ENCODE peak calls at places on chromosome 9, in nine cellular contexts. L, I, Z, A, O, J, H, C and N are unnamed samples.

GRCh38 chr9:84669293-84670105 is at the start of gene NTRK2:
- DNase-seq in J (peak; percentile 36), O (no peak), H (peak; percentile 18), A (peak; percentile 36), Z (peak; percentile 37), I (peak; percentile 82), C (no peak), L (peak; percentile 58), N (no peak)

GRCh38 chr9:16258708-16259107 is 611.8 kb downstream of the BNC2 start:
- DNase-seq in J (no peak), C (no peak), I (no peak), O (no peak), Z (no peak), L (no peak), A (no peak), H (no peak), N (no peak)

GRCh38 chr9:93953492-93954435 is 1.4 kb downstream of the BARX1 start:
- DNase-seq in O (no peak), A (no peak), H (no peak), I (no peak), Z (no peak), J (no peak), L (no peak), C (no peak), N (no peak)

GRCh38 chr9:81631213-81631745 is 58.1 kb downstream of the TLE1 start:
- DNase-seq in H (no peak), C (no peak), L (no peak), Z (no peak), O (no peak), A (no peak), J (no peak), I (no peak), N (no peak)

GRCh38 chr9:100064872-100065581 is 33.8 kb downstream of the ERP44 start:
- DNase-seq in Z (peak; percentile 69), I (no peak), L (no peak), H (no peak), J (no peak), O (no peak), C (no peak), A (no peak), N (peak; percentile 50)

GRCh38 chr9:2465921-2466460 is 155.6 kb upstream of the VLDLR start:
- DNase-seq in A (peak; percentile 76), Z (no peak), C (no peak), L (peak; percentile 61), J (no peak), O (peak; percentile 10), H (peak; percentile 56), I (no peak), N (peak; percentile 53)

GRCh38 chr9:37380570-37380969 is 41.9 kb upstream of the GRHPR start:
- DNase-seq in L (no peak), Z (no peak), I (no peak), J (no peak), O (no peak), A (no peak), C (no peak), H (no peak), N (no peak)

GRCh38 chr9:2857564-2858198 is 13.8 kb upstream of the PUM3 start:
- DNase-seq in O (peak; percentile 62), Z (peak; percentile 41), C (peak; percentile 28), L (peak; percentile 84), H (peak; percentile 78), I (peak; percentile 53), J (peak; percentile 23), A (peak; percentile 86), N (no peak)

GRCh38 chr9:86099695-86100364 is 472 bp upstream of the GOLM1 start:
- DNase-seq in Z (peak; percentile 47), H (peak; percentile 80), A (peak; percentile 76), C (no peak), I (no peak), L (peak; percentile 49), J (peak; percentile 32), O (peak; percentile 75), N (no peak)

GRCh38 chr9:96222132-96222531 is 79.8 kb downstream of the HSD17B3 start:
- DNase-seq in J (no peak), A (no peak), Z (no peak), O (no peak), L (no peak), I (no peak), C (no peak), H (no peak), N (no peak)

GRCh38 chr9:4299006-4299795 is 667 bp downstream of the GLIS3 start:
- DNase-seq in C (no peak), I (no peak), H (peak; percentile 51), A (peak; percentile 67), L (peak; percentile 54), J (peak; percentile 24), O (peak; percentile 30), Z (peak; percentile 55), N (no peak)

GRCh38 chr9:68793605-68794343 is 88.7 kb downstream of the PIP5K1B start:
- DNase-seq in O (no peak), A (no peak), I (no peak), H (no peak), C (no peak), L (no peak), J (no peak), Z (no peak), N (no peak)

GRCh38 chr9:98856982-98857381 is 49.5 kb downstream of the GALNT12 start:
- DNase-seq in L (no peak), I (no peak), O (no peak), J (no peak), A (no peak), Z (peak; percentile 81), C (no peak), H (no peak), N (no peak)

GRCh38 chr9:7336356-7337075 is 463.1 kb downstream of the DMAC1 start:
- DNase-seq in L (no peak), H (peak; percentile 30), J (no peak), C (no peak), Z (no peak), I (no peak), A (peak; percentile 51), O (no peak), N (no peak)

GRCh38 chr9:1267141-1267570 is 217.0 kb downstream of the DMRT2 start:
- DNase-seq in A (no peak), C (no peak), O (no peak), L (no peak), H (no peak), Z (no peak), I (no peak), J (no peak), N (no peak)

GRCh38 chr9:110808599-110808980 is 140.0 kb downstream of the MUSK start:
- DNase-seq in Z (no peak), I (no peak), H (no peak), A (no peak), O (no peak), J (no peak), L (no peak), C (no peak), N (no peak)

GRCh38 chr9:73753171-73753570 is 601.5 kb downstream of the ANXA1 start:
- DNase-seq in A (no peak), O (no peak), I (no peak), Z (peak; percentile 50), J (no peak), L (no peak), H (no peak), C (no peak), N (no peak)

GRCh38 chr9:19782005-19782404 is 6.8 kb downstream of the SLC24A2 start:
- DNase-seq in J (no peak), H (no peak), L (peak; percentile 77), C (no peak), I (no peak), A (peak; percentile 54), O (no peak), Z (no peak), N (no peak)

GRCh38 chr9:34430843-34431437 is 27.4 kb downstream of the FAM219A start:
- DNase-seq in O (peak; percentile 17), L (peak; percentile 88), C (no peak), A (peak; percentile 79), J (peak; percentile 83), Z (peak; percentile 67), H (peak; percentile 32), I (peak; percentile 8), N (peak; percentile 55)

GRCh38 chr9:129124507-129125069 is 13.4 kb downstream of the PTPA start:
- DNase-seq in Z (no peak), C (no peak), J (no peak), A (no peak), H (no peak), I (no peak), O (no peak), L (no peak), N (no peak)

GRCh38 chr9:34869390-34869789 is 88.7 kb upstream of the PHF24 start:
- DNase-seq in I (no peak), Z (no peak), A (no peak), J (no peak), L (peak; percentile 26), H (no peak), O (no peak), C (no peak), N (peak; percentile 12)

GRCh38 chr9:107158321-107158720 is 124.8 kb upstream of the RAD23B start:
- DNase-seq in I (no peak), L (peak; percentile 71), C (no peak), O (no peak), Z (no peak), H (no peak), J (no peak), A (peak; percentile 56), N (no peak)
- H3K27ac ChIP-seq in I (no peak overlapping the region), L (no peak overlapping the region), C (no peak overlapping the region), O (no peak overlapping the region), Z (no peak overlapping the region), H (no peak overlapping the region), J (no peak overlapping the region), A (no peak overlapping the region), N (no peak overlapping the region)

GRCh38 chr9:137610944-137611343 is 5.5 kb downstream of the ARRDC1 start:
- DNase-seq in Z (no peak), A (no peak), I (no peak), H (no peak), L (no peak), O (no peak), C (no peak), J (no peak), N (no peak)
- H3K27ac ChIP-seq in Z (no peak overlapping the region), A (peak overlapping the region; percentile 100), I (no peak overlapping the region), H (peak overlapping the region; percentile 93), L (no peak overlapping the region), O (peak overlapping the region; percentile 92), C (no peak overlapping the region), J (no peak overlapping the region), N (peak overlapping the region; percentile 99)

GRCh38 chr9:131095666-131096489 is 453 bp upstream of the AIF1L start:
- DNase-seq in L (peak; percentile 76), I (peak; percentile 75), O (no peak), C (no peak), J (no peak), Z (no peak), A (peak; percentile 72), H (peak; percentile 26), N (no peak)
- H3K27ac ChIP-seq in L (no peak overlapping the region), I (peak overlapping the region; percentile 87), O (no peak overlapping the region), C (no peak overlapping the region), J (peak overlapping the region; percentile 87), Z (no peak overlapping the region), A (no peak overlapping the region), H (no peak overlapping the region), N (no peak overlapping the region)

DNA sequence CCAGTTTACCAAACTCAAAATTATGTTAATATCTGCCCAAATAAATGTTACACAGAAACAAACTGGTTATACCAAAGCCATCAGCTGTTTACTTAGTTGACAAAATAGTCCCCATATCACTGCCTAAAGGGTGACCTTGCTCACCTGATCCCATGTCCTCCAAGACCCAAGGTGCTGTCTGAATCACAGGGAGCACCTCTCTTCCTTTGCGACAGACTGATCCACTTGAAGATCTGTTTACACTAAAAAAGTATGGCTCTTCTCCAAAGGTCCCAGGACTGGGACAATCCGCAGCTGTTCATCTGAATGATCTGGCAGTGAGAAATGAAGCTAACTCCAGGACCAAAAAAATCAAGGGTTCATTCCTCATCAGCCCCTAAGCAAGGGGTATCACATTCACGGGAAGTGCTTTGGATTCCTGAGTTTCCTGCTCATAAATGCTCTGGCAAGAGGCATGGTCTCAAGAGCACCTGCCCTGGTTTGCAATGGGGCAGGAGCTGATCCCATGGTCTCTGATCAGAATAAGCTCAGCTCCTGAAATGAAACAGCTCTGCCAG is 5.0 kb downstream of the PRUNE2 start:
- DNase-seq in L (no peak), O (no peak), Z (no peak), C (no peak), I (no peak), A (no peak), J (no peak), H (no peak), N (no peak)
- H3K27ac ChIP-seq in L (no peak overlapping the region), O (peak overlapping the region; percentile 82), Z (no peak overlapping the region), C (no peak overlapping the region), I (peak overlapping the region; percentile 68), A (no peak overlapping the region), J (no peak overlapping the region), H (no peak overlapping the region), N (no peak overlapping the region)